ENCODE peak calls at places on chromosomes 4 and X, in eight cellular contexts. C is T-cell; O is cardiac fibroblast; J is activated T-cell treated with anti-CD3 and anti-CD28 coated beads for 1 hour; G is NCI-H345; E is left ventricle myocardium inferior; V is stimulated activated CD4-positive, alpha-beta T cell treated with anti-CD3 and anti-CD28 coated beads, TNF-alpha, amount 100 ng/mL, for 4 hours; L is frontal cortex. M is an unnamed sample.

GRCh38 chr4:8340721-8341680 is 71.4 kb downstream of the HTRA3 start:
- DNase-seq in L (peak; percentile 51), V (no peak), O (peak; percentile 40), E (peak; percentile 89), C (no peak), J (no peak), G (no peak), M (no peak)

GRCh38 chr4:67576538-67576937 is 18.0 kb downstream of the STAP1 start:
- DNase-seq in V (no peak), E (no peak), L (no peak), J (no peak), G (no peak), O (no peak), C (no peak), M (no peak)

GRCh38 chrX:71953391-71953790 is 42.7 kb downstream of the NHSL2 start:
- DNase-seq in L (no peak), V (no peak), E (no peak), J (no peak), C (no peak), O (no peak), G (no peak), M (no peak)

GRCh38 chrX:3518870-3519269 is 172.4 kb upstream of the MXRA5 start:
- DNase-seq in O (peak; percentile 83), E (peak; percentile 15), L (no peak), G (no peak), J (no peak), V (no peak), C (no peak), M (no peak)

GRCh38 chr4:8204576-8205227 is 5.6 kb downstream of the SH3TC1 start:
- DNase-seq in G (no peak), J (no peak), O (no peak), V (no peak), E (no peak), L (no peak), C (no peak), M (no peak)

GRCh38 chr4:924107-925096 is 7.7 kb downstream of the GAK start:
- DNase-seq in J (no peak), O (peak; percentile 51), L (no peak), E (no peak), V (no peak), C (no peak), G (peak; percentile 38), M (no peak)

GRCh38 chr4:143701365-143701764 is 890 bp upstream of the FREM3 start:
- DNase-seq in C (no peak), E (no peak), G (no peak), O (no peak), L (no peak), J (no peak), V (no peak), M (no peak)

GRCh38 chr4:84862064-84862463 is 104.4 kb downstream of the WDFY3 start:
- DNase-seq in V (no peak), O (no peak), C (no peak), L (no peak), G (no peak), E (no peak), J (no peak), M (no peak)

GRCh38 chr4:103429283-103429682 is 231.1 kb upstream of the CENPE start:
- DNase-seq in G (no peak), C (no peak), L (no peak), E (no peak), V (no peak), O (no peak), J (no peak), M (no peak)